ENCODE peak calls at places on chromosome 14, in seven cellular contexts. M is CD4-positive, CD25-positive, alpha-beta regulatory T cell; F is naive thymus-derived CD8-positive, alpha-beta T cell; D is GM06990; A is right cardiac atrium; E is activated T-helper 2 cell treated with anti-CD3 and anti-CD28 coated beads, Interferon-gamma antibody, Interleukin-2, Interleukin-4, amounts not matched to agents 10 μg/mL and 5 μg/mL and 100 μg/mL, durations not matched to agents 14 hours and 24 hours and 36 hours; Z is naive thymus-derived CD4-positive, alpha-beta T cell. S is an unnamed sample.

GRCh38 chr14:91113829-91114078 is at the start of gene DGLUCY:
- DNase-seq in M (peak), F (no peak), D (no peak), A (peak), E (no peak), Z (no peak), S (no peak)

GRCh38 chr14:94768521-94769412 is 1.1 kb downstream of the GSC start:
- DNase-seq in M (no peak), F (peak), D (no peak), A (peak), E (peak), Z (no peak), S (no peak)

GRCh38 chr14:59755388-59755787 is 115.2 kb downstream of the RTN1 start:
- DNase-seq in M (no peak), F (no peak), D (no peak), A (no peak), E (no peak), Z (no peak), S (no peak)

GRCh38 chr14:75221797-75222196 is 45.4 kb upstream of the TMED10 start:
- DNase-seq in M (no peak), F (no peak), D (no peak), A (no peak), E (no peak), Z (no peak), S (no peak)

GRCh38 chr14:24430682-24431568 is 1.2 kb downstream of the KHNYN start:
- DNase-seq in M (peak), F (peak), D (peak), A (peak), E (peak), Z (peak), S (peak)

GRCh38 chr14:53516261-53516774 is 363.2 kb upstream of the DDHD1 start:
- DNase-seq in M (no peak), F (no peak), D (no peak), A (no peak), E (no peak), Z (no peak), S (no peak)

GRCh38 chr14:105166571-105167302 is 1.8 kb downstream of the JAG2 start:
- DNase-seq in M (no peak), F (no peak), D (no peak), A (no peak), E (no peak), Z (no peak), S (no peak)

GRCh38 chr14:60204843-60205774 is 39.9 kb upstream of the DHRS7 start:
- DNase-seq in M (no peak), F (no peak), D (no peak), A (no peak), E (no peak), Z (no peak), S (no peak)

GRCh38 chr14:28754209-28754985 is 12.2 kb upstream of the FOXG1 start:
- DNase-seq in M (no peak), F (no peak), D (no peak), A (no peak), E (no peak), Z (no peak), S (no peak)

GRCh38 chr14:73167727-73168126 is 31.4 kb downstream of the PSEN1 start:
- DNase-seq in M (no peak), F (no peak), D (no peak), A (no peak), E (no peak), Z (no peak), S (no peak)

GRCh38 chr14:73903028-73903427 is 16.4 kb downstream of the ZNF410 start:
- DNase-seq in M (no peak), F (no peak), D (no peak), A (no peak), E (no peak), Z (no peak), S (no peak)

S was measured in activated gamma-delta T cell treated with Interleukin-2 at 50 U/mL for 16 hours.